ENCODE peak calls at places on chromosomes 11 and 22, in four cellular contexts. One of them, this sample, is unnamed.

GRCh38 chr11:64878223-64878493 is 263 bp downstream of the EHD1 start:
- DNase-seq in GM06990: no peak
- DNase-seq in coronary artery: no peak
- DNase-seq in CD4-positive, alpha-beta T cell: no peak
- DNase-seq in this sample: no peak

GRCh38 chr11:108965602-108966001 is 300.7 kb downstream of the DDX10 start:
- DNase-seq in GM06990: no peak
- DNase-seq in coronary artery: no peak
- DNase-seq in CD4-positive, alpha-beta T cell: no peak
- DNase-seq in this sample: no peak

GRCh38 chr11:83024270-83024854 is 47.3 kb downstream of the RAB30 start:
- DNase-seq in coronary artery: no peak
- DNase-seq in GM06990: no peak
- DNase-seq in CD4-positive, alpha-beta T cell: no peak
- DNase-seq in this sample: no peak

GRCh38 chr11:45262900-45263299 is 23.2 kb downstream of the SYT13 start:
- DNase-seq in GM06990: no peak
- DNase-seq in coronary artery: no peak
- DNase-seq in CD4-positive, alpha-beta T cell: no peak
- DNase-seq in this sample: no peak

GRCh38 chr22:39291501-39291900 is 27.9 kb downstream of the RPL3 start:
- DNase-seq in coronary artery: no peak
- DNase-seq in CD4-positive, alpha-beta T cell: no peak
- DNase-seq in GM06990: no peak
- DNase-seq in this sample: no peak

GRCh38 chr22:21876486-21877176 is 9.2 kb upstream of the MAPK1 start:
- DNase-seq in GM06990: peak
- DNase-seq in coronary artery: no peak
- DNase-seq in CD4-positive, alpha-beta T cell: no peak
- DNase-seq in this sample: no peak

GRCh38 chr11:2116680-2117079 is 22.5 kb downstream of the IGF2 start:
- DNase-seq in CD4-positive, alpha-beta T cell: no peak
- DNase-seq in coronary artery: no peak
- DNase-seq in GM06990: no peak
- DNase-seq in this sample: no peak

GRCh38 chr11:3970101-3970500 is 114.6 kb downstream of the STIM1 start:
- DNase-seq in GM06990: no peak
- DNase-seq in coronary artery: no peak
- DNase-seq in CD4-positive, alpha-beta T cell: no peak
- DNase-seq in this sample: no peak

GRCh38 chr11:105838668-105839403 is 183.2 kb downstream of the MSANTD4 start:
- DNase-seq in GM06990: no peak
- DNase-seq in CD4-positive, alpha-beta T cell: no peak
- DNase-seq in coronary artery: no peak
- DNase-seq in this sample: no peak

GRCh38 chr11:108278546-108278945 is 55.7 kb downstream of the ATM start:
- DNase-seq in CD4-positive, alpha-beta T cell: no peak
- DNase-seq in GM06990: no peak
- DNase-seq in coronary artery: no peak
- DNase-seq in this sample: no peak

GRCh38 chr11:47886096-47886495 is 37.9 kb upstream of the NUP160 start:
- DNase-seq in GM06990: no peak
- DNase-seq in coronary artery: no peak
- DNase-seq in CD4-positive, alpha-beta T cell: no peak
- DNase-seq in this sample: no peak

GRCh38 chr11:74671520-74672196 is 59.6 kb downstream of the CHRDL2 start:
- DNase-seq in coronary artery: no peak
- DNase-seq in GM06990: no peak
- DNase-seq in CD4-positive, alpha-beta T cell: no peak
- DNase-seq in this sample: no peak

GRCh38 chr11:64650923-64651523 is 60.0 kb downstream of the SLC22A12 start:
- DNase-seq in GM06990: no peak
- DNase-seq in CD4-positive, alpha-beta T cell: no peak
- DNase-seq in coronary artery: no peak
- DNase-seq in this sample: no peak

GRCh38 chr11:126824035-126824607 is 176.4 kb downstream of the KIRREL3 start:
- DNase-seq in coronary artery: no peak
- DNase-seq in GM06990: no peak
- DNase-seq in CD4-positive, alpha-beta T cell: no peak
- DNase-seq in this sample: no peak

GRCh38 chr11:69437876-69438205 is 43.6 kb upstream of the LINC01488 start:
- DNase-seq in GM06990: no peak
- DNase-seq in CD4-positive, alpha-beta T cell: no peak
- DNase-seq in coronary artery: no peak
- DNase-seq in this sample: no peak

GRCh38 chr11:1122356-1123002 is 35.3 kb upstream of the MUC5AC start:
- DNase-seq in CD4-positive, alpha-beta T cell: no peak
- DNase-seq in coronary artery: no peak
- DNase-seq in GM06990: no peak
- DNase-seq in this sample: no peak

GRCh38 chr11:57641011-57641410 is 8.7 kb downstream of the YPEL4 start:
- DNase-seq in CD4-positive, alpha-beta T cell: no peak
- DNase-seq in coronary artery: no peak
- DNase-seq in GM06990: no peak
- DNase-seq in this sample: no peak
- TF ChIP-seq CTCF in CD4-positive, alpha-beta T cell: no peak
- TF ChIP-seq CTCF in coronary artery: no peak
- TF ChIP-seq CTCF in GM06990: peak
- TF ChIP-seq CTCF in this sample: no peak

GRCh38 chr11:33713914-33714398 is 13.3 kb upstream of the C11orf91 start:
- DNase-seq in GM06990: no peak
- DNase-seq in CD4-positive, alpha-beta T cell: no peak
- DNase-seq in coronary artery: no peak
- DNase-seq in this sample: no peak

GRCh38 chr11:33719587-33719986 is 16.6 kb downstream of the CD59 start:
- DNase-seq in coronary artery: no peak
- DNase-seq in CD4-positive, alpha-beta T cell: no peak
- DNase-seq in GM06990: no peak
- DNase-seq in this sample: no peak

GRCh38 chr11:33713162-33713913 is 12.7 kb upstream of the C11orf91 start:
- DNase-seq in CD4-positive, alpha-beta T cell: no peak
- DNase-seq in coronary artery: no peak
- DNase-seq in GM06990: no peak
- DNase-seq in this sample: no peak

GRCh38 chr11:33718441-33718840 is 17.8 kb downstream of the CD59 start:
- DNase-seq in CD4-positive, alpha-beta T cell: no peak
- DNase-seq in GM06990: no peak
- DNase-seq in coronary artery: no peak
- DNase-seq in this sample: no peak

GRCh38 chr11:33716236-33716635 is 15.6 kb upstream of the C11orf91 start:
- DNase-seq in GM06990: no peak
- DNase-seq in CD4-positive, alpha-beta T cell: no peak
- DNase-seq in coronary artery: no peak
- DNase-seq in this sample: no peak
- TF ChIP-seq CTCF in GM06990: peak
- TF ChIP-seq CTCF in CD4-positive, alpha-beta T cell: peak
- TF ChIP-seq CTCF in coronary artery: no peak
- TF ChIP-seq CTCF in this sample: no peak

DNA sequence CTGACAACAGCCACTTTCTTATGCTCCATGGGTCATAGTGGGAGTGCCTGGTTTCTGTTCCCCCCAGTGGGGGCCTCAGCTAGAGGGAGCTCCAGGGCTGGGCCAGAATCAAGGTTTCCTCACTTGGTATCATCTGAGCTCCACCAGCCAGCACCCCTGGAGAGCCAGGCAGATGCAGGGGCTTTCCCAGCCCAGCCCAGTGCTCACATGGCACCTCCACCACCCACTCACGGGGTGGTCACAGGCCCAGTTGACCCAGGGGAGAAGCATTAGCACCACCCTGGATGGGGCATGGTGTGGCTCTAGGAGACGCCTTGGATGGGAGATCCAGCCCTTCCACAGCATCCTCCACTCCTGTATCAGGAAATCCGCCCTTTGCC is 24.1 kb upstream of the WNT7B start:
- DNase-seq in CD4-positive, alpha-beta T cell: no peak
- DNase-seq in coronary artery: no peak
- DNase-seq in GM06990: no peak
- DNase-seq in this sample: no peak
- TF ChIP-seq CTCF in CD4-positive, alpha-beta T cell: no peak
- TF ChIP-seq CTCF in coronary artery: no peak
- TF ChIP-seq CTCF in GM06990: peak
- TF ChIP-seq CTCF in this sample: no peak

GRCh38 chr11:85347291-85347690 is 279.9 kb downstream of the DLG2 start:
- DNase-seq in GM06990: no peak
- DNase-seq in coronary artery: no peak
- DNase-seq in CD4-positive, alpha-beta T cell: no peak
- DNase-seq in this sample: no peak
- TF ChIP-seq CTCF in GM06990: no peak
- TF ChIP-seq CTCF in coronary artery: no peak
- TF ChIP-seq CTCF in CD4-positive, alpha-beta T cell: no peak
- TF ChIP-seq CTCF in this sample: no peak

DNA sequence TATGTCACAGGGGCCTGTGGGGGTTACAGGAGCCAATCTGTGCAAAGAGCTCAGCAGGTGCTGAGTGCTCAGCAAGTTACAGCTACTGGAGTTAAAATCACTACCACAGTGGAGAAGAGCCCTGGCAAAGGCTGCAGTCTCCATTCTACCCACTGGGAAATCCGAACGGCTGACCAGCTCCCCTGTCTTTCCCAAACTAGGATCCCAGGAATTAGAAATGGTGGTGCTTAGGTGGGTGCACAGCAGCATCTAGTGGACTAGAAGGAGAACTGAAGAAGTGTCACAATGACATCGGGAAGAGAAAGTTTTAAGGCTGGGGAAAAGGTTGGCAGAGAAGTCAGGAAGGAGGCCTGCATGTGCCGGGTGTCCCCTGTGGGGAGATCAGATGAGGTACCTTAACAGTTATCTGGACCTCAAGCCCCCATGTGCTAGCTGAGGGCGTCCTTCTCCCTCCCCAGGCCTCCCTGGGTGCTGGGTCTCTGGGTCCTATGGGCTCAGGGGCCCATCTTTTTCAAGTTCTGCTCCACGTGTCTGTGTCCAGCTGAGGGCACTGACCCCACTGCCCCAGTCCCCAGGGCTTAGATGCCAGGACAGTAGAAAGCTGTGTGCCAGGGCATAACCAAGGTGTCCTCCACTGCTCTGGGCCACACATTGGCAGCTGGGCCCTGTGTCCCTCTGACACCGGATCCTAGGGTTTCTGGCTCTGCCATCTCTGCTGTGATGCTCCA is 1.9 kb downstream of the PIWIL3 start:
- DNase-seq in CD4-positive, alpha-beta T cell: no peak
- DNase-seq in GM06990: no peak
- DNase-seq in coronary artery: no peak
- DNase-seq in this sample: no peak
- TF ChIP-seq CTCF in CD4-positive, alpha-beta T cell: no peak
- TF ChIP-seq CTCF in GM06990: peak
- TF ChIP-seq CTCF in coronary artery: no peak
- TF ChIP-seq CTCF in this sample: no peak

DNA sequence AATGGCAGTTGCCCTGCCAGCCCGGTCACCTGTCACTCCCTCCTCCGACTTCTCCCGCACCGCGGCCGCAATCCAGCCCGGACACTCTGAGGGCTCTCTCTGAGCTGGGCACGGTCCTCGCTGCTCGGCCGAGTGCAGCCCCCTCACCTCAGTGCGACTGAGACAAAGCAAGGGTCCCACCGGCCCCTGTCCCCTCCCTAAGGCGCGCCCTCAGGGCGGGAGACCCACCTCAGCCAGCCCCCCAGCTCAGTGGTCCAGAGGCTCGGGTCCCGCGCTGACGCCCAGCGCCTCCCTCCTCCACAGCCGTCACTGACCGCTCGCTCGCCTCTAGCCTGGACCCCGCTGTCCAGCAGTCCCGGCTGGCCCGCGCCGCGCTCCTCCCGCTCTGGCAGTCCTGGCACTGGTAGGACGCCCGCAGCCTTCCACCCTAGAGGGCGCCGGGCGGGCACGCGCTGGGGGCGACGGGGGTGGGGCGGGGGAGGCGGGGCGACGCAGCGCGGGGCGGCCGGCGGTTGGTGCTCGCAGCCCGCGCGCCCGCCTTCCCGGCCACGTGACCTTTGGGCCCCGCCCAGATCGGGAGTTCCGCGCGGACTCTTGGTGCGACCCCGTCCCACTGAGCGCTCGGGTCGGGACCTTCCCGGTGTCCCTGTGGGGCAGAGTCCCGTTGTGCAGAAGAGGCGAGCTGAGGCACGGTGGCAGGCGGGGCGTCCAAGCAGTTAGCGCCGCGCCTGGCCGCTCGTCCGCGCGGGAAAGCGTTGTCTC is 7.9 kb upstream of the L3MBTL2 start:
- DNase-seq in GM06990: peak
- DNase-seq in coronary artery: peak
- DNase-seq in CD4-positive, alpha-beta T cell: peak
- DNase-seq in this sample: peak
- TF ChIP-seq CTCF in GM06990: peak
- TF ChIP-seq CTCF in coronary artery: no peak
- TF ChIP-seq CTCF in CD4-positive, alpha-beta T cell: no peak
- TF ChIP-seq CTCF in this sample: no peak

GRCh38 chr11:98260983-98261382 is 759.8 kb upstream of the CNTN5 start:
- DNase-seq in CD4-positive, alpha-beta T cell: no peak
- DNase-seq in GM06990: no peak
- DNase-seq in coronary artery: no peak
- DNase-seq in this sample: no peak
- TF ChIP-seq CTCF in CD4-positive, alpha-beta T cell: no peak
- TF ChIP-seq CTCF in GM06990: no peak
- TF ChIP-seq CTCF in coronary artery: no peak
- TF ChIP-seq CTCF in this sample: no peak

GRCh38 chr11:77374611-77375031 is 73.1 kb upstream of the GDPD4 start:
- DNase-seq in coronary artery: no peak
- DNase-seq in CD4-positive, alpha-beta T cell: no peak
- DNase-seq in GM06990: no peak
- DNase-seq in this sample: no peak

GRCh38 chr11:77374108-77374507 is 72.6 kb upstream of the GDPD4 start:
- DNase-seq in GM06990: no peak
- DNase-seq in coronary artery: no peak
- DNase-seq in CD4-positive, alpha-beta T cell: no peak
- DNase-seq in this sample: no peak

GRCh38 chr11:77372736-77373135 is 71.2 kb upstream of the GDPD4 start:
- DNase-seq in GM06990: no peak
- DNase-seq in CD4-positive, alpha-beta T cell: no peak
- DNase-seq in coronary artery: no peak
- DNase-seq in this sample: no peak

GRCh38 chr11:77371646-77372045 is 70.2 kb upstream of the GDPD4 start:
- DNase-seq in GM06990: no peak
- DNase-seq in CD4-positive, alpha-beta T cell: no peak
- DNase-seq in coronary artery: no peak
- DNase-seq in this sample: no peak

GRCh38 chr11:77370217-77370616 is 68.7 kb upstream of the GDPD4 start:
- DNase-seq in coronary artery: no peak
- DNase-seq in CD4-positive, alpha-beta T cell: no peak
- DNase-seq in GM06990: no peak
- DNase-seq in this sample: no peak
- TF ChIP-seq CTCF in coronary artery: no peak
- TF ChIP-seq CTCF in CD4-positive, alpha-beta T cell: no peak
- TF ChIP-seq CTCF in GM06990: no peak
- TF ChIP-seq CTCF in this sample: no peak

DNA sequence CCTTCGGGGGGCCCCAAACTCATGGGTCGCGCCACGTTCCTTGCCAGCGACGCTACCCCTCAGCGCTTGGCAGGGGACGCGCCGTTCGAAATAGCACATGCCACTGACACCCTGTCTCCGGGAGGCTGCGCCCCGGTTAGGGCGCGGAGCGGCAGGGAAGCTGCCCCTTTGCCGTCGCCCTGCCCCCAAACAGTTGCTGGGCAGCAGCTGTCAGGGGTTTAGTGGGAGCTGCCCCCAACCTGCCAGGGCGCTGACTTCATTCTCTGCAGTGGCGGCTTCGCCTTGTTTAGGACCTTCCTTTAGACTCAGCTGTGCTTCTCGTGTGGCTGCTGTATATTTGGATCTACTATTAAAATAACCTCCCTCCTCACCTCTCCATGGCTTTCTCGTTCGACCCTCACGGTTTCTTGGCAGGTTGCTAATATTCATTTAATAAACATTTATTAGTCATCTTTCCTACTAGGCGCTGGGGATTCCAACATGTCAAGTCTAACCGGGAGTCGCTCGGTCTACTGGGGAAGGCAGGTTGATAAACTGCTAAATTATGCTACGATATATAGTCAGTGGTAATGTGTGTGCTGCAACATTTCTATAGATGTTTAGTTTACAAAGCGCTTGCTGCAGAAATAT is 777 bp downstream of the TMEM109 start:
- DNase-seq in GM06990: peak
- DNase-seq in CD4-positive, alpha-beta T cell: no peak
- DNase-seq in coronary artery: no peak
- DNase-seq in this sample: peak
- TF ChIP-seq CTCF in GM06990: no peak
- TF ChIP-seq CTCF in CD4-positive, alpha-beta T cell: no peak
- TF ChIP-seq CTCF in coronary artery: no peak
- TF ChIP-seq CTCF in this sample: no peak

This sample was measured in natural killer cell.